ENCODE peak calls at places on chromosomes 1 and 21, in six cellular contexts. I, F, R, L, Q and M are unnamed samples.

GRCh38 chr1:235156745-235157144 is 4.3 kb downstream of the RBM34 start:
- DNase-seq in I (no peak), R (no peak), F (no peak), L (no peak), Q (no peak), M (no peak)

GRCh38 chr1:181669209-181669608 is 185.9 kb downstream of the CACNA1E start:
- DNase-seq in L (no peak), F (no peak), I (no peak), Q (no peak), R (no peak), M (no peak)

GRCh38 chr1:10601342-10602060 is 126.8 kb downstream of the PEX14 start:
- DNase-seq in F (no peak), R (no peak), L (no peak), Q (no peak), I (no peak), M (peak)

GRCh38 chr1:235430991-235431390 is 63.8 kb downstream of the TBCE start:
- DNase-seq in F (no peak), L (no peak), R (no peak), Q (peak), I (no peak), M (no peak)

GRCh38 chr1:111989531-111990025 is at the start of gene KCND3:
- DNase-seq in R (peak), F (peak), I (no peak), L (no peak), Q (peak), M (peak)

GRCh38 chr21:29306920-29307319 is 8.2 kb downstream of the BACH1 start:
- DNase-seq in L (no peak), F (no peak), I (no peak), R (no peak), Q (no peak), M (no peak)

GRCh38 chr1:185720633-185721272 is 13.4 kb upstream of the HMCN1 start:
- DNase-seq in Q (peak), L (peak), F (peak), I (no peak), R (no peak), M (no peak)

GRCh38 chr1:210170220-210170619 is 62.4 kb upstream of the SERTAD4 start:
- DNase-seq in L (no peak), I (no peak), F (peak), Q (no peak), R (no peak), M (no peak)

GRCh38 chr1:182120411-182121258 is 59.1 kb upstream of the ZNF648 start:
- DNase-seq in Q (no peak), I (no peak), L (no peak), R (no peak), F (no peak), M (no peak)

GRCh38 chr1:118049981-118050380 is 120.4 kb downstream of the WDR3 start:
- DNase-seq in I (no peak), R (no peak), F (no peak), L (no peak), Q (no peak), M (no peak)

GRCh38 chr1:204123376-204123775 is 28.5 kb downstream of the ETNK2 start:
- DNase-seq in F (no peak), R (no peak), L (no peak), I (peak), Q (peak), M (no peak)

GRCh38 chr1:211335507-211336157 is 9.0 kb downstream of the TRAF5 start:
- DNase-seq in R (no peak), I (peak), Q (no peak), F (no peak), L (no peak), M (no peak)

GRCh38 chr1:97204468-97204867 is 482.9 kb downstream of the PTBP2 start:
- DNase-seq in I (no peak), L (no peak), Q (peak), R (no peak), F (peak), M (no peak)

GRCh38 chr1:155940531-155940992 is 876 bp upstream of the RXFP4 start:
- DNase-seq in Q (peak), R (no peak), L (no peak), F (peak), I (no peak), M (no peak)

GRCh38 chr21:28742527-28742926 is 250.2 kb downstream of the LTN1 start:
- DNase-seq in R (no peak), L (no peak), I (no peak), Q (peak), F (peak), M (no peak)

GRCh38 chr1:227937031-227937430 is 10.7 kb downstream of the WNT9A start:
- DNase-seq in R (no peak), I (no peak), Q (no peak), F (no peak), L (no peak), M (no peak)

GRCh38 chr1:154784416-154784815 is 85.7 kb downstream of the KCNN3 start:
- DNase-seq in I (no peak), L (no peak), Q (no peak), F (no peak), R (no peak), M (no peak)

GRCh38 chr1:244041475-244042100 is 9.5 kb upstream of the ZBTB18 start:
- DNase-seq in R (no peak), F (no peak), I (no peak), L (peak), Q (no peak), M (no peak)

GRCh38 chr1:183185941-183186490 is at the start of gene LAMC2:
- DNase-seq in F (peak), L (peak), Q (peak), R (no peak), I (peak), M (peak)

GRCh38 chr1:57833296-57833695 is 409.4 kb upstream of the DAB1 start:
- DNase-seq in I (no peak), R (no peak), L (no peak), F (no peak), Q (no peak), M (no peak)

GRCh38 chr1:23747947-23748346 is 4.7 kb downstream of the ELOA start:
- DNase-seq in F (no peak), I (no peak), Q (no peak), R (no peak), L (peak), M (no peak)

GRCh38 chr21:44467859-44468195 is 12.5 kb downstream of the LRRC3 start:
- DNase-seq in I (no peak), Q (no peak), L (no peak), R (no peak), F (no peak), M (no peak)

GRCh38 chr1:110615548-110616130 is 9.5 kb upstream of the KCNA2 start:
- DNase-seq in F (peak), Q (peak), L (peak), R (peak), I (peak), M (peak)

GRCh38 chr1:32878183-32878582 is 7.5 kb upstream of the FNDC5 start:
- DNase-seq in I (no peak), F (no peak), R (no peak), Q (peak), L (peak), M (no peak)

GRCh38 chr1:32806315-32806714 is 10.8 kb downstream of the YARS1 start:
- DNase-seq in Q (no peak), L (no peak), F (no peak), R (no peak), I (no peak), M (no peak)

GRCh38 chr1:14689996-14690614 is 91.6 kb downstream of the KAZN start:
- DNase-seq in L (no peak), Q (no peak), F (no peak), R (no peak), I (no peak), M (no peak)

GRCh38 chr1:56397811-56398231 is 181.5 kb downstream of the PLPP3 start:
- DNase-seq in Q (peak), F (peak), R (no peak), I (no peak), L (peak), M (no peak)

GRCh38 chr1:169884616-169885015 is 9.1 kb downstream of the SCYL3 start:
- DNase-seq in L (no peak), F (no peak), I (no peak), Q (peak), R (no peak), M (no peak)

GRCh38 chr1:227174136-227174535 is 144.2 kb downstream of the CDC42BPA start:
- DNase-seq in Q (peak), I (no peak), R (no peak), L (peak), F (no peak), M (no peak)

GRCh38 chr1:209876091-209876800 is 48.5 kb downstream of the UTP25 start:
- DNase-seq in I (no peak), R (no peak), F (no peak), Q (no peak), L (no peak), M (no peak)

GRCh38 chr1:202034683-202035462 is 24.5 kb downstream of the ELF3 start:
- DNase-seq in R (no peak), L (peak), I (no peak), Q (peak), F (peak), M (peak)

GRCh38 chr1:109132980-109133379 is 19.1 kb downstream of the ELAPOR1 start:
- DNase-seq in I (no peak), L (no peak), Q (no peak), F (no peak), R (no peak), M (no peak)

GRCh38 chr1:119715542-119715941 is 3.8 kb downstream of the PHGDH start:
- DNase-seq in R (no peak), L (no peak), I (no peak), Q (peak), F (peak), M (no peak)

GRCh38 chr1:119720866-119721440 is 9.2 kb downstream of the PHGDH start:
- DNase-seq in L (peak), I (no peak), R (no peak), Q (no peak), F (no peak), M (no peak)

GRCh38 chr1:119721933-119722332 is 10.2 kb downstream of the PHGDH start:
- DNase-seq in I (no peak), R (no peak), Q (no peak), L (no peak), F (no peak), M (no peak)

GRCh38 chr1:119718409-119718808 is 6.7 kb downstream of the PHGDH start:
- DNase-seq in I (no peak), L (no peak), Q (no peak), F (no peak), R (no peak), M (no peak)

GRCh38 chr1:119718969-119719368 is 7.2 kb downstream of the PHGDH start:
- DNase-seq in F (no peak), Q (no peak), L (no peak), R (no peak), I (no peak), M (no peak)
- H4K91ac ChIP-seq in F (no peak), Q (no peak), L (no peak), R (no peak), I (no peak), M (no peak)

DNA sequence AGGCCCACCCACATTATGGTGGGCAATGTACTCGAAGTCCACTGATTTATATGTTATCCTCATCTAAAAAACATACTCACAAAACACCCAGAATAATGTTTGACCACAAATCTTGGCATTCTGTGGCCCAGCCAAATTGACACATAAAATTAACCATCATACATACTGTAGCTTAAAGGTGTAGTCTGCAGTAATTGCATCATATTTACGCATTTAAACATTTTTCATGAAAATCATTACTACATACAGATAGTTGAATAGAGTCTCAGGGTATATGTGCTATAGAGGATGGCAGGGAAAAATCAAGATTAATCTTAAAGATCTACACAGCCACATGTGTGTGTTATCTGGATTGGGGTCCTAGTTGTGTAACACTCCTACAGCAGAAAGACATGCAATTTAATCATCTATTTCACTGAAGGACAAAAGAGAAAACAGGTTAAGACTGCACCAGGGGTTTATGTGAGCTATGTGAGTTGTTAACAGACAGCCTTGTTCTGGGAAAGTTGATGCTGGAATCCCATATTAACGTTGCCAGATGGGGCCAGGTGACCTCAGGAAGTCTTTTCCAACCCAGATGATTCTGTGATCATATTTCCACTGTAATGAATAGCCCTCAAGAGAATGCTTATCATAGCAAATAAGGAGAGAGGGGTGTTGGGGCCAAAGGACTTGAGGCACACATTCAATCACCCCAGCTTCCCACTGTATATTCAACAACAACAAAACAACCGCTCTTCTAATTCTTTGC is 14.3 kb downstream of the ZNF697 start:
- DNase-seq in R (no peak), L (no peak), F (no peak), I (no peak), Q (no peak), M (no peak)
- H4K91ac ChIP-seq in R (no peak), L (no peak), F (no peak), I (no peak), Q (no peak), M (no peak)

DNA sequence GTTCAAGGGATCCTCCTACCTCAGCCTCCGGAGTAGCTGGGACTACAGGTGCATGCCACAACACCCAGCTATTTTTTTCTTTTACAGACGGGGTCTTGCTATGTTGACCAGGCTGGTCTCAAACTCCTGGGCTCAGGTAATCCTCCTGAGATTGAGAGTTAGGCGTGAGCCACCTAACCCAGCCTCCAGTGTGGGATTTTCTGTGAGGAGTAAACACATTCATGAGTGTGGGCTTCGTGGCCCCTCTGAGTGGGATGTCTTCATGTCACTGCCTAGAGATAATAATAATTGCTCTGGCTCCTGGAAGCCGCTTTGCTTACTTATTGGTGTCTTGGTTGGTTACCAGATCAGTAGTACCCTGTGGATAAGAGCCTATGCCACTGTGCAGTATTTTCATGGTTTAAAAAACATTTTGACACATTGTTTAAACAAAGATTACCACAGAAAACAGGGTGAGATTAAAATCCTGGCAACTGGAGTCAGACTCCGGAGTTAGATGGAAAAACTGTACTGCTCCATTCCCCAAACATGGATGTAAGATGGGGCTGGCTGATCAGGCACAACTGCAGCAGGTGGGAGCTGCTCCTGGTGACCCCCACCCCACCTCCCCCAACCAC is 159.1 kb upstream of the RAB4A start:
- DNase-seq in I (no peak), F (peak), R (no peak), L (no peak), Q (peak), M (no peak)
- H4K91ac ChIP-seq in I (no peak), F (no peak), R (no peak), L (no peak), Q (no peak), M (no peak)

GRCh38 chr1:179326746-179327145 is 33.1 kb downstream of the SOAT1 start:
- DNase-seq in R (no peak), I (no peak), Q (no peak), F (no peak), L (no peak), M (no peak)
- H4K91ac ChIP-seq in R (no peak), I (no peak), Q (no peak), F (no peak), L (no peak), M (no peak)

GRCh38 chr1:214427871-214428277 is 123.5 kb downstream of the PTPN14 start:
- DNase-seq in I (peak), L (no peak), R (no peak), Q (peak), F (peak), M (no peak)

GRCh38 chr1:214425723-214426419 is 125.5 kb downstream of the PTPN14 start:
- DNase-seq in F (no peak), Q (no peak), R (no peak), I (no peak), L (no peak), M (no peak)

GRCh38 chr1:214425101-214425500 is 126.3 kb downstream of the PTPN14 start:
- DNase-seq in R (no peak), L (no peak), I (no peak), Q (no peak), F (no peak), M (no peak)

GRCh38 chr1:214423045-214423444 is 128.4 kb downstream of the PTPN14 start:
- DNase-seq in R (no peak), F (no peak), I (no peak), Q (no peak), L (no peak), M (no peak)

DNA sequence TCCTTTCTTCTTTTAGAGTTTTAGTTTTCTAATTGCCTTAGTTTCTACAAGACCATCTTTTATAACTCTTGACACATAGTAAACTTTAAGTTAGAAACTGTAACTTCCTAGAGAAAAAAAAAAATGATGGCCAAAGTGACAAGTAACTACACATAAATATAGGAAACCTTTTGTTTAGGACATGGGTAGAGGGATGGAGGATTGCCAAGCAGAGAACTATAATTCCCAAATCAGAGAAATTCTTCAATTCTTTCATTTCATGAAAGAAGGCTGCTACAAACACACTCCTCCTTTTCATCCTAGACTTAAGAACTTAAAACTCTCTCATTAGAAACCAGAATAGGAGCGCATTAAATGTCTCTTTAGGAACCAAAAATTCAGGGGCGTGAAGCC is 125.0 kb downstream of the PTPN14 start:
- DNase-seq in R (no peak), F (no peak), L (no peak), I (no peak), Q (no peak), M (no peak)
- H4K91ac ChIP-seq in R (no peak), F (no peak), L (no peak), I (no peak), Q (peak), M (no peak)